ENCODE peak calls at places on chromosomes 6 and 20, in nine cellular contexts. Q is endothelial cell of umbilical vein, N is transverse colon, V is HepG2, P is sigmoid colon, W is GM12892, K is H1, O is GM23338, H is Panc1. F is an unnamed sample.

GRCh38 chr20:25009218-25010145 is 16.9 kb upstream of the APMAP start:
- DNase-seq in Q (no peak), N (peak; percentile 5), V (no peak), P (peak; percentile 60), W (no peak), K (no peak), O (no peak), H (no peak), F (no peak)

GRCh38 chr20:7144464-7144863 is 377.0 kb downstream of the BMP2 start:
- DNase-seq in Q (no peak), N (no peak), V (no peak), P (no peak), W (no peak), K (no peak), O (no peak), H (no peak), F (no peak)

GRCh38 chr6:85660181-85660611 is 17.5 kb upstream of the SYNCRIP start:
- DNase-seq in Q (no peak), N (no peak), V (peak; percentile 59), P (no peak), W (no peak), K (no peak), O (no peak), H (no peak), F (no peak)

GRCh38 chr6:170205126-170205525 is 85.8 kb downstream of the DLL1 start:
- DNase-seq in Q (no peak), N (no peak), V (no peak), P (no peak), W (no peak), K (peak; percentile 11), O (no peak), H (no peak), F (peak; percentile 15)

GRCh38 chr20:54021446-54022235 is 48.8 kb downstream of the BCAS1 start:
- DNase-seq in Q (no peak), N (no peak), V (no peak), P (no peak), W (no peak), K (no peak), O (no peak), H (no peak), F (no peak)

GRCh38 chr6:129632081-129632758 is 77.8 kb downstream of the ARHGAP18 start:
- DNase-seq in Q (peak; percentile 72), N (no peak), V (no peak), P (no peak), W (no peak), K (no peak), O (no peak), H (no peak), F (no peak)

GRCh38 chr6:40349566-40350192 is 237.5 kb downstream of the LRFN2 start:
- DNase-seq in Q (no peak), N (no peak), V (no peak), P (peak; percentile 15), W (no peak), K (peak; percentile 34), O (no peak), H (no peak), F (no peak)

GRCh38 chr6:2514965-2515543 is 235.7 kb downstream of the MYLK4 start:
- DNase-seq in Q (no peak), N (peak; percentile 30), V (peak; percentile 99), P (no peak), W (no peak), K (no peak), O (no peak), H (no peak), F (peak; percentile 79)

GRCh38 chr20:51249215-51249614 is 226.3 kb upstream of the KCNG1 start:
- DNase-seq in Q (no peak), N (no peak), V (no peak), P (no peak), W (no peak), K (no peak), O (no peak), H (no peak), F (no peak)

GRCh38 chr6:157880534-157880933 is 57.5 kb downstream of the SNX9 start:
- DNase-seq in Q (no peak), N (no peak), V (no peak), P (no peak), W (no peak), K (no peak), O (no peak), H (no peak), F (no peak)

GRCh38 chr20:51966296-51966971 is 164.1 kb upstream of the SALL4 start:
- DNase-seq in Q (peak; percentile 77), N (peak; percentile 41), V (peak; percentile 84), P (peak; percentile 63), W (peak; percentile 13), K (peak; percentile 75), O (peak; percentile 95), H (peak; percentile 65), F (peak; percentile 52)

GRCh38 chr20:3796477-3797225 is 541 bp downstream of the CDC25B start:
- DNase-seq in Q (no peak), N (no peak), V (no peak), P (no peak), W (no peak), K (no peak), O (no peak), H (no peak), F (no peak)

GRCh38 chr20:3797592-3798404 is 1.7 kb downstream of the CDC25B start:
- DNase-seq in Q (no peak), N (peak; percentile 65), V (peak; percentile 85), P (no peak), W (no peak), K (no peak), O (no peak), H (no peak), F (no peak)

GRCh38 chr20:3794701-3795420 is 1.2 kb upstream of the CDC25B start:
- DNase-seq in Q (no peak), N (no peak), V (no peak), P (no peak), W (no peak), K (no peak), O (no peak), H (no peak), F (no peak)

GRCh38 chr20:3797226-3797545 is 1.1 kb downstream of the CDC25B start:
- DNase-seq in Q (no peak), N (no peak), V (no peak), P (no peak), W (no peak), K (no peak), O (no peak), H (no peak), F (no peak)

DNA sequence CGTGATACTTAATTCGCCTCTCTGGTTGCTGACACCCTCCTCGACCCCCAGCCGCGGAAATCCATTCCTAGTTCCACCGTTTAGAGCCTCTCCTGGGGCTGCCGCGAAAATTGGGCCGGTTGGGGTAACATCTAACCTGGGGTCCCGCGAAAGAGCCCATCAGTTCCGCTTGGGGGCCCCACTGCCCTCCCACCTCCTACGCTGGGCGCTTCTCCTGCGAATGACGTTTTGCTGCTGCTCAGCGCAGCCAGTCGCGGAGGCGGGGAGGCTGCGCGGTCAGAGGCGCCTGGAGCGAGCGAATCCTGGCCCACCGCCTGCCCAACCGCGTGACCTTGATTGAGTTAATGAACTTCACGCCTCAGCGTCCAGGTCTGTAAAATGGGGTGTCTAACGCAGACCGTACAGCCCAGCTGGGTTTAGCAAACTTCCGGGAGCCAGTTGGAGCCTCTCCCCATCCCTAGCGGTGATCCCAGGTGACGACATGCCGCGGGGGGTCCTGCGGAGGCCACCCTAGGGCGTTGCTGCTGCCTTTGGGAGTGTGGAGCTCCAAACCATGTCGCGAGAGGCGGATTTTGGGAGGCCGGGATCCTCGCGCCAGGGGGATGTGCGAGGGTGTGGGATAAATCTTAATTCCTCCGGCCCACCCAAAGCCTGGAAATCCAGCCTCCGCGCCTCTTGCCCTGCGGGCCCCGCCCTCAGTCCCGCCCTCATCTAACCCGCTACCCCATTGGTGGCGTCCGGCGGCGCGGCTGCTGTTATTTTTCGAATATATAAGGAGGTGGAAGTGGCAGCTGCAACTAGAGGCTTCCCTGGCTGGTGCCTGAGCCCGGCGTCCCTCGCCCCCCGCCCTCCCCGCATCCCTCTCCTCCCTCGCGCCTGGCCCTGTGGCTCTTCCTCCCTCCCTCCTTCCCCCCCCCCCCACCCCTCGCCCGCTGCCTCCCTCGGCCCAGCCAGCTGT is at the start of gene CDC25B:
- DNase-seq in Q (peak; percentile 88), N (peak; percentile 96), V (peak; percentile 91), P (peak; percentile 98), W (peak; percentile 93), K (peak; percentile 87), O (peak; percentile 96), H (peak; percentile 73), F (peak; percentile 95)
- TF ChIP-seq POLR2AphosphoS5 in Q (peak; percentile 57), N (peak; percentile 71), V (peak; percentile 66), P (peak; percentile 78), W (peak; percentile 42), K (peak; percentile 76), O (peak; percentile 56), H (peak; percentile 83), F (peak; percentile 69)

DNA sequence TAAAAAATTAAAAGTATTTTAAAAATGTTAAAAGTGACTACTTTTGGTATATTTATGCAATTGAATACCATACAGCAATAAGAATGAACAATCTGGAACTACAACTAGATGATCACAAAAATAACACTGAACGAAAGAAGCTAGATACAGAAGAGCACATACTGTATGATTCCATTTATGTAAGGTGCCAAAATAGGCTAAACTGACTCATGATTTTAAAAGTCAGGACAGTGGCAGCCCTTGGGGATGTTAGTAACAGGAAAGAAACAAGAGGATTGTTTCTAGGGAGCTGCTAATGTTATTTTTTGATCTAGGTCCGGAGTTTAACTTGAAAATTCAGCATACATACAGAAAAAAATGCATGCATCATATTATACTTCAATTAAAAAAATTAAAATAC is 42.3 kb downstream of the KIF13A start:
- DNase-seq in Q (peak; percentile 68), N (no peak), V (no peak), P (no peak), W (no peak), K (no peak), O (no peak), H (no peak), F (no peak)
- TF ChIP-seq POLR2AphosphoS5 in Q (no peak), N (no peak), V (no peak), P (no peak), W (no peak), K (no peak), O (no peak), H (no peak), F (no peak)

GRCh38 chr6:17599885-17600526 is at the start of gene FAM8A1:
- DNase-seq in Q (peak; percentile 84), N (peak; percentile 98), V (peak; percentile 91), P (peak; percentile 98), W (peak; percentile 82), K (peak; percentile 96), O (peak; percentile 97), H (peak; percentile 55), F (peak; percentile 96)
- TF ChIP-seq POLR2AphosphoS5 in Q (peak; percentile 74), N (peak; percentile 93), V (peak; percentile 93), P (peak; percentile 88), W (no peak), K (no peak), O (peak; percentile 87), H (peak; percentile 76), F (peak; percentile 72)

DNA sequence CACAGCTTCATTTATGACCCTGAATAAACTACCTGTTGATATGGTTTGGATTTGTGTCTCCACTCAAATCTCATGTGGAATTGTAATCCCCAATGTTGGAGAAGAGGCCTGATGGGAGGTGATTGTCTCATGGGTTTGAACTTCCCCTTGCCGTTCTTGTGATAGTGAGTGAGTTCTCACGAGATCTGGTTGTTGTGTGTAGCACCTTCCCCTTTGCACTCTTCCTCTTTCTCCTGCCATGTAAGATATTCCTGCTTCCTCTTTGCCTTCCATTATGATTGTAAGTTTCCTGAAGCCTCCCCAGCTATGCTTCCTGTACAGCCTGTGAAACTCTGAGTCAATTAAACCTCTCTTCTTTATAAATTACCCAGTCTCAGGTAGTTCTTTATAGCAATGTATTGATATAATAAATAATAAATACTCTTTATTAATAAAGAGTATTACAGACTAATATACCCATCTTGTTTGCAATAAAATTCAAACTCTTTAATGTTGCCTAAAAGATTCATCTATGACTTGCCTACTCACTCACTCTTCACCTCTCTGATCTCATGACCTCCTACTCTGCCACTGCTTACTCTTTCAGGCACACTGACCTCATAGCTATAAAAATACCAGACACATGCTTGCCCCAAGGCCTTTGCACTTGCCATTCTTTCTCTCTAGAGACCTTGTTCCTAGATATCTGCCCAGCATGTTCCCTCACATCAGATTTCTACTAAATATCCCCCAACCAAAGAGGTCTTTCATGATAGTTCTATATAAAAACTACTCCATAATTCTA is 256.4 kb upstream of the MARCKS start:
- DNase-seq in Q (no peak), N (no peak), V (no peak), P (no peak), W (no peak), K (no peak), O (no peak), H (no peak), F (no peak)
- TF ChIP-seq POLR2AphosphoS5 in Q (no peak), N (no peak), V (no peak), P (no peak), W (no peak), K (no peak), O (no peak), H (no peak), F (no peak)

F was measured in stomach.